ENCODE peak calls at places on chromosomes 11 and 22, in six cellular contexts. N, F, J, S, A and T are unnamed samples.

GRCh38 chr22:43462701-43463100 is 50.9 kb downstream of the MPPED1 start:
- DNase-seq in N (no peak), S (no peak), F (no peak), J (no peak), A (no peak), T (no peak)

GRCh38 chr11:112942966-112943643 is 18.1 kb upstream of the NCAM1 start:
- DNase-seq in S (no peak), A (no peak), J (no peak), F (no peak), N (no peak), T (no peak)

GRCh38 chr11:111438846-111439520 is 59.9 kb upstream of the POU2AF1 start:
- DNase-seq in F (no peak), A (no peak), J (no peak), N (no peak), S (no peak), T (no peak)

GRCh38 chr11:17382046-17382728 is 6.3 kb downstream of the KCNJ11 start:
- DNase-seq in S (no peak), J (no peak), F (no peak), N (no peak), A (no peak), T (no peak)

GRCh38 chr22:42683599-42684283 is 34.5 kb upstream of the CYB5R3 start:
- DNase-seq in S (no peak), A (no peak), J (no peak), N (no peak), F (no peak), T (peak)

GRCh38 chr11:12544986-12545775 is 129.0 kb upstream of the TEAD1 start:
- DNase-seq in N (no peak), F (no peak), S (no peak), J (no peak), A (no peak), T (no peak)

GRCh38 chr11:107044503-107044902 is 26.2 kb upstream of the GUCY1A2 start:
- DNase-seq in S (no peak), J (no peak), F (no peak), N (no peak), A (peak), T (no peak)

GRCh38 chr11:106668147-106668546 is 350.1 kb downstream of the GUCY1A2 start:
- DNase-seq in S (no peak), F (peak), N (no peak), A (peak), J (no peak), T (no peak)

GRCh38 chr11:116136987-116137674 is 632.9 kb upstream of the CADM1 start:
- DNase-seq in F (no peak), J (no peak), N (no peak), S (no peak), A (no peak), T (no peak)

GRCh38 chr11:6268811-6269210 is 9.2 kb downstream of the CCKBR start:
- DNase-seq in F (no peak), N (no peak), S (no peak), A (no peak), J (no peak), T (no peak)

GRCh38 chr22:16789860-16790493 is 35.2 kb downstream of the XKR3 start:
- DNase-seq in F (no peak), N (no peak), A (no peak), S (no peak), J (no peak), T (no peak)

GRCh38 chr11:3736816-3737215 is 60.5 kb downstream of the NUP98 start:
- DNase-seq in A (no peak), J (no peak), N (no peak), S (no peak), F (no peak), T (no peak)

GRCh38 chr11:13720940-13721339 is 52.5 kb downstream of the FAR1 start:
- DNase-seq in J (no peak), F (no peak), A (no peak), N (no peak), S (no peak), T (no peak)

GRCh38 chr22:50039669-50040458 is 18.2 kb downstream of the TTLL8 start:
- DNase-seq in N (no peak), A (no peak), J (no peak), F (no peak), S (no peak), T (no peak)

GRCh38 chr11:61645179-61645868 is 34.9 kb upstream of the DAGLA start:
- DNase-seq in F (no peak), J (no peak), S (no peak), A (no peak), N (peak), T (no peak)

GRCh38 chr11:134272381-134273316 is 3.5 kb upstream of the GLB1L3 start:
- DNase-seq in S (no peak), F (peak), N (no peak), J (no peak), A (no peak), T (peak)

GRCh38 chr11:2698386-2699184 is 1.2 kb downstream of the KCNQ1OT1 start:
- DNase-seq in F (no peak), J (no peak), A (peak), N (no peak), S (no peak), T (no peak)

GRCh38 chr11:83355406-83355805 is 69.2 kb upstream of the CCDC90B start:
- DNase-seq in J (no peak), F (no peak), A (no peak), N (peak), S (no peak), T (no peak)

GRCh38 chr22:31935961-31936635 is 8.2 kb upstream of the YWHAH start:
- DNase-seq in N (peak), A (no peak), J (no peak), F (no peak), S (no peak), T (no peak)

GRCh38 chr11:105923814-105924213 is 98.2 kb downstream of the MSANTD4 start:
- DNase-seq in A (peak), S (no peak), N (no peak), J (no peak), F (no peak), T (no peak)

GRCh38 chr22:41831383-41831782 is 1.5 kb upstream of the SREBF2 start:
- DNase-seq in A (no peak), N (no peak), F (no peak), J (no peak), S (no peak), T (no peak)

GRCh38 chr11:44562836-44563460 is 2.5 kb upstream of the CD82 start:
- DNase-seq in N (no peak), J (no peak), A (no peak), F (no peak), S (no peak), T (no peak)

GRCh38 chr22:48853627-48854240 is 973.9 kb downstream of the BRD1 start:
- DNase-seq in J (no peak), S (no peak), A (no peak), F (no peak), N (no peak), T (no peak)

GRCh38 chr11:8608646-8609045 is 14.6 kb upstream of the STK33 start:
- DNase-seq in F (no peak), J (no peak), N (no peak), A (peak), S (no peak), T (no peak)

GRCh38 chr11:69642549-69642912 is 1.6 kb downstream of the CCND1 start:
- DNase-seq in N (no peak), J (peak), A (no peak), S (peak), F (no peak), T (no peak)

GRCh38 chr22:41062146-41062545 is 30.2 kb upstream of the EP300 start:
- DNase-seq in F (no peak), N (no peak), J (no peak), A (no peak), S (no peak), T (no peak)

GRCh38 chr11:102306817-102307814 is 10.2 kb upstream of the BIRC3 start:
- DNase-seq in A (no peak), F (no peak), J (no peak), N (no peak), S (no peak), T (no peak)

GRCh38 chr22:38923463-38924196 is 33.8 kb upstream of the APOBEC3A start:
- DNase-seq in S (no peak), F (peak), A (peak), J (no peak), N (peak), T (no peak)

GRCh38 chr11:34586655-34587281 is 34.1 kb upstream of the EHF start:
- DNase-seq in N (no peak), J (no peak), A (no peak), S (no peak), F (no peak), T (no peak)

GRCh38 chr11:124970925-124971324 is 16.9 kb downstream of the CCDC15 start:
- DNase-seq in N (peak), A (no peak), J (no peak), F (no peak), S (no peak), T (no peak)

GRCh38 chr11:3959015-3959917 is 103.8 kb downstream of the STIM1 start:
- DNase-seq in N (no peak), J (no peak), F (no peak), A (peak), S (no peak), T (no peak)